ENCODE peak calls at places on chromosomes 2 and 18, in five cellular contexts. Q is H1, V is neuronal stem cell, R is IMR-90, X is H9. P is an unnamed sample.

GRCh38 chr2:231270221-231271114 is 72.0 kb downstream of the ARMC9 start:
- DNase-seq in Q (no peak), V (no peak), R (no peak), X (no peak), P (no peak)

GRCh38 chr2:171564463-171564862 is 42.2 kb downstream of the CYBRD1 start:
- DNase-seq in Q (no peak), V (no peak), R (peak; percentile 39), X (no peak), P (peak; percentile 66)

GRCh38 chr18:2337552-2338141 is 233.7 kb downstream of the METTL4 start:
- DNase-seq in Q (peak; percentile 67), V (no peak), R (peak; percentile 50), X (no peak), P (peak; percentile 18)

GRCh38 chr2:44793322-44793870 is 148.1 kb upstream of the SIX3 start:
- DNase-seq in Q (peak; percentile 59), V (no peak), R (peak; percentile 14), X (no peak), P (peak; percentile 52)

GRCh38 chr2:74814102-74814501 is 19.8 kb upstream of the HK2 start:
- DNase-seq in Q (no peak), V (no peak), R (no peak), X (no peak), P (no peak)

GRCh38 chr2:153532160-153532559 is 53.6 kb upstream of the RPRM start:
- DNase-seq in Q (no peak), V (no peak), R (no peak), X (peak; percentile 45), P (no peak)

GRCh38 chr2:181573140-181573736 is 83.7 kb downstream of the CERKL start:
- DNase-seq in Q (no peak), V (peak; percentile 17), R (peak; percentile 50), X (no peak), P (peak; percentile 41)

GRCh38 chr2:238302751-238303150 is 14.3 kb upstream of the PER2 start:
- DNase-seq in Q (no peak), V (no peak), R (no peak), X (no peak), P (no peak)

GRCh38 chr2:240227538-240228428 is 87.3 kb upstream of the OTOS start:
- DNase-seq in Q (no peak), V (no peak), R (no peak), X (no peak), P (no peak)

DNA sequence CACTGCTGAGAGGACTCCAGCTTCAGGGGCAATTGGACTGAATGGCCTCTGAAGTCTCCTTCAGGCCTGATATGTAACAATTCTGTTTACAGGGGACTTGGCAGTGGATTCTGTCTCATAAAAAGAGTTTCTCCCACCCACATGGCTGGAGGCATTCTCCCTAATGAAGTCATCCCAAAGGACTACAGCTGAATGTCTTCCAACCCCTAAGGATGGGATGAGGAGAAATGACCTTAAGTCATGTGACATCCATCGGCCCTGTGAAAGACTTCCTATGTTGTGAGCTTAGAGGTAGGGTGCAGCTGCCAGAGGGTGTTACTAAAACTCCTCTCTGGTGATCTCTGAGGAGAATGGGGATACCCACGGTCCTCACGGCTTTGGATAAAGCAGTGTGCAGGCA is 27.0 kb upstream of the SLC14A2 start:
- DNase-seq in Q (no peak), V (no peak), R (peak; percentile 56), X (no peak), P (no peak)
- H2BK5ac ChIP-seq in Q (no peak overlapping the region), V (no peak overlapping the region), R (no peak overlapping the region), X (no peak overlapping the region), P (peak overlapping the region; percentile 33)

GRCh38 chr18:55780591-55781071 is 192.6 kb upstream of the TCF4 start:
- DNase-seq in Q (no peak), V (no peak), R (peak; percentile 48), X (no peak), P (no peak)

GRCh38 chr18:55777666-55778304 is 189.8 kb upstream of the TCF4 start:
- DNase-seq in Q (no peak), V (no peak), R (no peak), X (no peak), P (no peak)

GRCh38 chr18:55779711-55780590 is 192.0 kb upstream of the TCF4 start:
- DNase-seq in Q (peak; percentile 63), V (peak; percentile 42), R (peak; percentile 30), X (peak; percentile 60), P (peak; percentile 50)

GRCh38 chr18:55779461-55779710 is 191.4 kb upstream of the TCF4 start:
- DNase-seq in Q (no peak), V (no peak), R (no peak), X (no peak), P (no peak)

DNA sequence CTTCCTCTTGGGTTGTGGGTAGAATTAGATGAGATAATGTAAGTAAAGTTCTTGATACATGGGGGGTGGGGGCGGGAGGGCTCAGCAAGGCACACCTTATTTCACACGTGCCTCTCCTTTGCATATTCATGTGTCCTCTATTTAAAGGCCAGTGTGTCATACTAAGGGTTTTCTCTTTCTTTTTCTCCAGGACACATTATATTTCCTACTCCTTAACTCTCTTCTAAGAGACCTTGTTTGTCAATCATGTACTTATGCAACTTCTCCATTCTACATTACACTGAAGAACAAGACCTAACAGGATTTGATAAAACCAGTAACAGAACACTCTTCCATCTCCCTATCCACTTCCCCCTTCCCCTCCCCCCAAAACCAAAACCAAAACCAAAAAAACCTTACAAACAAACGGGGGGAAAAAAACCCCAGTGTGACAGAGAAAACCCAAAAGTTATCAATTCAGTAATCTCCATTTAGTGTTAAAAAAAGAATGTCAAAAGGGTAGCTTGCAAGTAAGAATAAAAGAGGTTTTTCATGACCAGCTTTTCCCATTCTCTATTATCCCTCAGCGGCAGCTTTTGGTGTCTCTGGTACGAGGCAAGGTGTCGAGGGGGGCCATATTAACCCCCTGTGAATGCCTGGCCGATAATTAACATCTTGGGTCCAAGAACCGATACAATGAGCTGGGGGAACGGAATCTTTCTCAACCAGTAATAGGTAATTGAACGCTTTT is 190.9 kb upstream of the TCF4 start:
- DNase-seq in Q (no peak), V (no peak), R (no peak), X (no peak), P (peak; percentile 55)
- H3K27ac ChIP-seq in Q (no peak overlapping the region), V (no peak overlapping the region), R (no peak overlapping the region), X (no peak overlapping the region), P (no peak overlapping the region)

GRCh38 chr2:66270247-66270646 is 164.7 kb upstream of the MEIS1 start:
- DNase-seq in Q (no peak), V (no peak), R (no peak), X (peak; percentile 51), P (no peak)
- H4K91ac ChIP-seq in Q (no peak overlapping the region), V (no peak overlapping the region), R (no peak overlapping the region), X (no peak overlapping the region), P (no peak overlapping the region)

GRCh38 chr2:150620371-150620770 is 132.9 kb upstream of the RND3 start:
- DNase-seq in Q (no peak), V (no peak), R (no peak), X (no peak), P (no peak)

GRCh38 chr2:150620860-150621259 is 133.4 kb upstream of the RND3 start:
- DNase-seq in Q (no peak), V (no peak), R (peak; percentile 51), X (no peak), P (no peak)

GRCh38 chr2:150619607-150620330 is 132.3 kb upstream of the RND3 start:
- DNase-seq in Q (no peak), V (no peak), R (peak; percentile 78), X (no peak), P (peak; percentile 65)

GRCh38 chr2:150624001-150624401 is 136.5 kb upstream of the RND3 start:
- DNase-seq in Q (no peak), V (no peak), R (no peak), X (no peak), P (no peak)

DNA sequence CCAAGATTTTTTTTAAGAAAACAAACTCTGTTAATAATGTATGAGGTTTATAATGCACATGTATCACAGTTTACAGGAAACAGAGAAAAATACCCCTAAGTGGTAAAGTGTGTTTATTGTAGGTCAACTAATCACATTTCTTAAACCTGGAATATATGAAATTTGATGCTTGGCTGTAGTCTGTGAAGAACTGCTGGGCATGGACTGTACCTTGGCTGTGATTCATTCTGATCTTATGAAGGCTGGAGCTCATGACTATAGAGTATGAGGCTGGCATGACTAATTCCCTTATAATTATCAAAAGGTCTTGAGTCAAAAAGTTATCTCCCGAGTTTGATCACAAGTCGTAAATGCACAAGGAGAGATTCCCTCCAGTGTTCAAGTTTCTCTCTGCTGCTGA is 134.3 kb upstream of the RND3 start:
- DNase-seq in Q (no peak), V (no peak), R (peak; percentile 92), X (no peak), P (peak; percentile 51)
- H2BK5ac ChIP-seq in Q (no peak overlapping the region), V (no peak overlapping the region), R (peak overlapping the region; percentile 94), X (no peak overlapping the region), P (no peak overlapping the region)

GRCh38 chr18:55401638-55402191 is 186.3 kb downstream of the TCF4 start:
- DNase-seq in Q (no peak), V (peak; percentile 38), R (peak; percentile 87), X (peak; percentile 69), P (peak; percentile 89)
- H3K27ac ChIP-seq in Q (peak overlapping the region; percentile 3), V (peak overlapping the region; percentile 21), R (peak overlapping the region; percentile 86), X (peak overlapping the region; percentile 93), P (peak overlapping the region; percentile 90)

GRCh38 chr2:16665746-16666452 is at the start of gene CYRIA:
- DNase-seq in Q (peak; percentile 71), V (peak; percentile 46), R (no peak), X (peak; percentile 61), P (peak; percentile 61)
- H4K91ac ChIP-seq in Q (no peak within 1 kb of the TSS), V (no peak within 1 kb of the TSS), R (no peak within 1 kb of the TSS), X (no peak within 1 kb of the TSS), P (peak within 1 kb of the TSS; percentile 70)

DNA sequence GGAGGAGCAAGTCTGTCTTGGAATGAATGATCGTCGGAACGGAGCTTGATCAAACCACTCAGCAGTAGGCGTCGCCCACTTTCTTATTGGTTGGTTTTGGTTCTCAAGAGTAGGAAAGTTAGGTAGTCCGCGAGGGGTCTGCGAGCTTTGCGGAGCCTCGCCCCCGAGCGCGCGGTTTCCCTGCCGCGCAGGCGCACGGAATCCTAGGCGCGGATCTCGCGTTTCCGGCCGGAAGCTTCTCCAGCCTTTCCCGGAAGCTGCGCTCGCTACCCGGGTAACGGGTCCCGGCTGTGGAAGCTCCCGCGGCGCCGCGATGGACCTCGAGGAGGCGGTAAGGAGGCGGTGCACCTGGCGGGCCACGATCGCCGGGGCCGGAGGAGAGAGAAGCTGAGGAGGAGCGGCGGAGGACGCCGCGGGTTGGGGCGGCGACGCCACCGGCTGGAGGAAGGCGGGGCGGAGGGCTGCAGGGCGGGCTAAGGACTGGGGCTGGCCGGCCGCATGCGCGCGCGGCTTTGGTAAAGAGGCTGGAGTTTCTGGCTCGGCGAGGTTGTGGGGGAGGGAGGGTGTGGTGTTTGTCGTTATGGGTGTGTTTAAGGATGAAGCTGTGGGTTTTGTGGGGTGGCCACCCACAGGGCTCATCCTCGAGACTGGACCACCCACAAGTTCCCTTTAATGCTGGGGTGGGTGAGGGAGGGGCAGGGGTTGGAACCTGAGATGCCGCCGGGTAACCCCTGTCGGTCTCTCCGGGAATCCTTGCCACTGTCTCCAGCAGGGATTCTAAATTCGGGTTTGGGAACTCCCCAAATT is at the start of gene TAF1B:
- DNase-seq in Q (peak; percentile 93), V (peak; percentile 95), R (peak; percentile 88), X (peak; percentile 95), P (peak; percentile 93)
- H2BK5ac ChIP-seq in Q (peak within 1 kb of the TSS; percentile 71), V (no peak within 1 kb of the TSS), R (peak within 1 kb of the TSS; percentile 94), X (no peak within 1 kb of the TSS), P (peak within 1 kb of the TSS; percentile 69)

DNA sequence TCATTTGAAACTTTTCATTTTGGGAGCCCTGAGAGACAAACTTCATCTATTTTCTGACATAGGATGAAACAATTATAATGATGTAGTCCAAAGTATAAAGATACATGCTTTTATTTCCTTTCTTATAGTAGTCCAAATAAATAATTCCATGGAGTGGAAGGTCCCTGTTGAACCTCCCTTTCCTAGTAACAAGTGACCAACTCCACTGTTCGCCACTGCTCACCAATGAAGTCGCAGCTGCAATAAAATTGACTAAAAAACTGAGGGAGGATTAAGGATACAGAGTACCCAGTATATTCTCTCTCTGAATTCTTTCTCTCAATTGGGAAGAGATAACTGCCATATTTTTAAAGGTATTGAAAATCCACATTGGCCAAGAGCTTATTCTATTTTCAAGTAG is 14.1 kb downstream of the SERPINB7 start:
- DNase-seq in Q (no peak), V (no peak), R (no peak), X (no peak), P (no peak)
- H3K27ac ChIP-seq in Q (no peak overlapping the region), V (no peak overlapping the region), R (no peak overlapping the region), X (no peak overlapping the region), P (no peak overlapping the region)

P was measured in mesenchymal stem cell.